ENCODE peak calls at places on chromosomes 1 and 21, in five cellular contexts. One of them, this sample, is unnamed.

GRCh38 chr1:207402744-207403143 is 51.4 kb upstream of the CR2 start:
- ATAC-seq in GM23338: no peak
- ATAC-seq in activated T-cell treated with anti-CD3 and anti-CD28 coated beads, Interleukin-2, amount 50 U/mL, for 4 hours: no peak
- ATAC-seq in Right ventricle myocardium superior: no peak
- ATAC-seq in CD4-positive, CD25-positive, alpha-beta regulatory T cell: no peak
- ATAC-seq in this sample: no peak

GRCh38 chr1:89732643-89733222 is 88.1 kb upstream of the LRRC8D start:
- ATAC-seq in GM23338: no peak
- ATAC-seq in activated T-cell treated with anti-CD3 and anti-CD28 coated beads, Interleukin-2, amount 50 U/mL, for 4 hours: no peak
- ATAC-seq in Right ventricle myocardium superior: no peak
- ATAC-seq in CD4-positive, CD25-positive, alpha-beta regulatory T cell: no peak
- ATAC-seq in this sample: no peak

GRCh38 chr1:115400891-115401290 is 62.8 kb upstream of the NGF start:
- ATAC-seq in GM23338: no peak
- ATAC-seq in activated T-cell treated with anti-CD3 and anti-CD28 coated beads, Interleukin-2, amount 50 U/mL, for 4 hours: no peak
- ATAC-seq in Right ventricle myocardium superior: no peak
- ATAC-seq in CD4-positive, CD25-positive, alpha-beta regulatory T cell: no peak
- ATAC-seq in this sample: peak; percentile 24

GRCh38 chr1:3141836-3142235 is 72.8 kb downstream of the PRDM16 start:
- ATAC-seq in GM23338: no peak
- ATAC-seq in activated T-cell treated with anti-CD3 and anti-CD28 coated beads, Interleukin-2, amount 50 U/mL, for 4 hours: no peak
- ATAC-seq in Right ventricle myocardium superior: no peak
- ATAC-seq in CD4-positive, CD25-positive, alpha-beta regulatory T cell: no peak
- ATAC-seq in this sample: no peak

GRCh38 chr21:41761211-41762181 is 5.4 kb downstream of the RIPK4 start:
- ATAC-seq in GM23338: peak; percentile 9
- ATAC-seq in activated T-cell treated with anti-CD3 and anti-CD28 coated beads, Interleukin-2, amount 50 U/mL, for 4 hours: no peak
- ATAC-seq in Right ventricle myocardium superior: peak; percentile 91
- ATAC-seq in CD4-positive, CD25-positive, alpha-beta regulatory T cell: no peak
- ATAC-seq in this sample: no peak

GRCh38 chr1:6724517-6725141 is 23.0 kb upstream of the DNAJC11 start:
- ATAC-seq in GM23338: no peak
- ATAC-seq in activated T-cell treated with anti-CD3 and anti-CD28 coated beads, Interleukin-2, amount 50 U/mL, for 4 hours: no peak
- ATAC-seq in Right ventricle myocardium superior: no peak
- ATAC-seq in CD4-positive, CD25-positive, alpha-beta regulatory T cell: no peak
- ATAC-seq in this sample: no peak

GRCh38 chr1:145782166-145783099 is 41.5 kb downstream of the RNF115 start:
- ATAC-seq in GM23338: no peak
- ATAC-seq in activated T-cell treated with anti-CD3 and anti-CD28 coated beads, Interleukin-2, amount 50 U/mL, for 4 hours: no peak
- ATAC-seq in Right ventricle myocardium superior: no peak
- ATAC-seq in CD4-positive, CD25-positive, alpha-beta regulatory T cell: no peak
- ATAC-seq in this sample: no peak

GRCh38 chr1:28035420-28035819 is 53.0 kb downstream of the EYA3 start:
- ATAC-seq in GM23338: no peak
- ATAC-seq in activated T-cell treated with anti-CD3 and anti-CD28 coated beads, Interleukin-2, amount 50 U/mL, for 4 hours: no peak
- ATAC-seq in Right ventricle myocardium superior: no peak
- ATAC-seq in CD4-positive, CD25-positive, alpha-beta regulatory T cell: no peak
- ATAC-seq in this sample: peak; percentile 71

GRCh38 chr1:68231627-68232303 is 558 bp downstream of the WLS start:
- ATAC-seq in GM23338: peak; percentile 57
- ATAC-seq in activated T-cell treated with anti-CD3 and anti-CD28 coated beads, Interleukin-2, amount 50 U/mL, for 4 hours: no peak
- ATAC-seq in Right ventricle myocardium superior: peak; percentile 69
- ATAC-seq in CD4-positive, CD25-positive, alpha-beta regulatory T cell: no peak
- ATAC-seq in this sample: no peak

GRCh38 chr1:12714710-12715500 is 1.0 kb upstream of the AADACL3 start:
- ATAC-seq in GM23338: no peak
- ATAC-seq in activated T-cell treated with anti-CD3 and anti-CD28 coated beads, Interleukin-2, amount 50 U/mL, for 4 hours: no peak
- ATAC-seq in Right ventricle myocardium superior: no peak
- ATAC-seq in CD4-positive, CD25-positive, alpha-beta regulatory T cell: no peak
- ATAC-seq in this sample: no peak

GRCh38 chr1:90504509-90504908 is 212.6 kb downstream of the BARHL2 start:
- ATAC-seq in GM23338: no peak
- ATAC-seq in activated T-cell treated with anti-CD3 and anti-CD28 coated beads, Interleukin-2, amount 50 U/mL, for 4 hours: no peak
- ATAC-seq in Right ventricle myocardium superior: no peak
- ATAC-seq in CD4-positive, CD25-positive, alpha-beta regulatory T cell: no peak
- ATAC-seq in this sample: no peak

GRCh38 chr1:247451388-247452010 is 6.4 kb downstream of the OR2B11 start:
- ATAC-seq in GM23338: no peak
- ATAC-seq in activated T-cell treated with anti-CD3 and anti-CD28 coated beads, Interleukin-2, amount 50 U/mL, for 4 hours: no peak
- ATAC-seq in Right ventricle myocardium superior: no peak
- ATAC-seq in CD4-positive, CD25-positive, alpha-beta regulatory T cell: no peak
- ATAC-seq in this sample: peak; percentile 8

GRCh38 chr1:154557939-154558609 is 388 bp downstream of the UBE2Q1 start:
- ATAC-seq in GM23338: no peak
- ATAC-seq in activated T-cell treated with anti-CD3 and anti-CD28 coated beads, Interleukin-2, amount 50 U/mL, for 4 hours: peak; percentile 6
- ATAC-seq in Right ventricle myocardium superior: no peak
- ATAC-seq in CD4-positive, CD25-positive, alpha-beta regulatory T cell: no peak
- ATAC-seq in this sample: peak; percentile 29

This sample was measured in stimulated activated memory B cell treated with anti-CD40 and anti-IgM and Interleukin-4, amounts not matched to agents 10 μg/mL and 1 μg/mL and 100 μg/mL, for 72 hours.